ENCODE peak calls at places on chromosomes 3 and 15, in six cellular contexts. One of them, this sample, is unnamed. For H3K4me1 and H3K9me3, the result is how much of the 10 kb centered on the place peaks cover.

GRCh38 chr15:66704783-66705113 is 2.7 kb downstream of the SMAD6 start:
- DNase-seq in Karpas-422: no peak
- DNase-seq in fibroblast of lung: no peak
- DNase-seq in heart left ventricle: no peak
- DNase-seq in cardiac muscle cell: no peak
- DNase-seq in iPS DF 6.9: no peak
- DNase-seq in this sample: no peak

GRCh38 chr15:75030023-75030413 is 6.6 kb downstream of the PPCDC start:
- DNase-seq in cardiac muscle cell: no peak
- DNase-seq in heart left ventricle: no peak
- DNase-seq in fibroblast of lung: no peak
- DNase-seq in iPS DF 6.9: no peak
- DNase-seq in Karpas-422: no peak
- DNase-seq in this sample: no peak

GRCh38 chr3:127679534-127680145 is 6.9 kb downstream of the ABTB1 start:
- DNase-seq in iPS DF 6.9: no peak
- DNase-seq in cardiac muscle cell: no peak
- DNase-seq in fibroblast of lung: no peak
- DNase-seq in heart left ventricle: peak
- DNase-seq in Karpas-422: no peak
- DNase-seq in this sample: peak

GRCh38 chr3:111850481-111850880 is 8.6 kb upstream of the PHLDB2 start:
- DNase-seq in iPS DF 6.9: no peak
- DNase-seq in heart left ventricle: no peak
- DNase-seq in fibroblast of lung: peak
- DNase-seq in Karpas-422: no peak
- DNase-seq in cardiac muscle cell: no peak
- DNase-seq in this sample: no peak

GRCh38 chr3:38168988-38169363 is 3.6 kb downstream of the OXSR1 start:
- DNase-seq in fibroblast of lung: peak
- DNase-seq in heart left ventricle: no peak
- DNase-seq in cardiac muscle cell: no peak
- DNase-seq in Karpas-422: no peak
- DNase-seq in iPS DF 6.9: no peak
- DNase-seq in this sample: no peak

GRCh38 chr15:94259121-94259776 is 27.9 kb downstream of the MCTP2 start:
- DNase-seq in Karpas-422: peak
- DNase-seq in heart left ventricle: no peak
- DNase-seq in iPS DF 6.9: no peak
- DNase-seq in fibroblast of lung: no peak
- DNase-seq in cardiac muscle cell: no peak
- DNase-seq in this sample: no peak

GRCh38 chr3:114454592-114455251 is 160.9 kb downstream of the TIGIT start:
- DNase-seq in Karpas-422: no peak
- DNase-seq in fibroblast of lung: peak
- DNase-seq in heart left ventricle: no peak
- DNase-seq in cardiac muscle cell: peak
- DNase-seq in iPS DF 6.9: no peak
- DNase-seq in this sample: no peak

GRCh38 chr3:51669241-51670052 is 1.6 kb upstream of the TEX264 start:
- DNase-seq in fibroblast of lung: peak
- DNase-seq in cardiac muscle cell: peak
- DNase-seq in heart left ventricle: peak
- DNase-seq in iPS DF 6.9: peak
- DNase-seq in Karpas-422: peak
- DNase-seq in this sample: peak

GRCh38 chr3:47434849-47435248 is 40.9 kb downstream of the SCAP start:
- DNase-seq in fibroblast of lung: no peak
- DNase-seq in iPS DF 6.9: no peak
- DNase-seq in heart left ventricle: no peak
- DNase-seq in cardiac muscle cell: no peak
- DNase-seq in Karpas-422: no peak
- DNase-seq in this sample: no peak

GRCh38 chr15:74955796-74956647 is 550 bp downstream of the RPP25 start:
- DNase-seq in heart left ventricle: peak
- DNase-seq in Karpas-422: peak
- DNase-seq in iPS DF 6.9: no peak
- DNase-seq in cardiac muscle cell: peak
- DNase-seq in fibroblast of lung: peak
- DNase-seq in this sample: peak

GRCh38 chr3:177607596-177607995 is 410.3 kb upstream of the TBL1XR1 start:
- DNase-seq in iPS DF 6.9: no peak
- DNase-seq in cardiac muscle cell: no peak
- DNase-seq in heart left ventricle: no peak
- DNase-seq in Karpas-422: no peak
- DNase-seq in fibroblast of lung: no peak
- DNase-seq in this sample: no peak

GRCh38 chr3:2823016-2823415 is 287.2 kb downstream of the IL5RA start:
- DNase-seq in iPS DF 6.9: no peak
- DNase-seq in heart left ventricle: no peak
- DNase-seq in fibroblast of lung: peak
- DNase-seq in Karpas-422: no peak
- DNase-seq in cardiac muscle cell: no peak
- DNase-seq in this sample: no peak

GRCh38 chr3:114762144-114762543 is 384.9 kb downstream of the ZBTB20 start:
- DNase-seq in iPS DF 6.9: no peak
- DNase-seq in fibroblast of lung: no peak
- DNase-seq in Karpas-422: no peak
- DNase-seq in cardiac muscle cell: no peak
- DNase-seq in heart left ventricle: no peak
- DNase-seq in this sample: no peak

GRCh38 chr3:153338487-153338886 is 176.5 kb downstream of the RAP2B start:
- DNase-seq in cardiac muscle cell: no peak
- DNase-seq in iPS DF 6.9: no peak
- DNase-seq in heart left ventricle: no peak
- DNase-seq in Karpas-422: no peak
- DNase-seq in fibroblast of lung: peak
- DNase-seq in this sample: no peak

GRCh38 chr15:48802867-48803266 is 8.0 kb downstream of the CEP152 start:
- DNase-seq in cardiac muscle cell: no peak
- DNase-seq in iPS DF 6.9: no peak
- DNase-seq in Karpas-422: no peak
- DNase-seq in heart left ventricle: no peak
- DNase-seq in fibroblast of lung: peak
- DNase-seq in this sample: no peak

GRCh38 chr3:79810101-79810500 is 42.3 kb upstream of the ROBO1 start:
- DNase-seq in heart left ventricle: no peak
- DNase-seq in fibroblast of lung: no peak
- DNase-seq in cardiac muscle cell: no peak
- DNase-seq in Karpas-422: no peak
- DNase-seq in iPS DF 6.9: no peak
- DNase-seq in this sample: no peak

GRCh38 chr3:77475545-77475944 is 435.6 kb downstream of the ROBO2 start:
- DNase-seq in heart left ventricle: no peak
- DNase-seq in iPS DF 6.9: no peak
- DNase-seq in Karpas-422: peak
- DNase-seq in fibroblast of lung: no peak
- DNase-seq in cardiac muscle cell: no peak
- DNase-seq in this sample: no peak

GRCh38 chr3:167882057-167882667 is 146.6 kb downstream of the SERPINI1 start:
- DNase-seq in fibroblast of lung: peak
- DNase-seq in heart left ventricle: no peak
- DNase-seq in Karpas-422: peak
- DNase-seq in iPS DF 6.9: no peak
- DNase-seq in cardiac muscle cell: peak
- DNase-seq in this sample: no peak

GRCh38 chr3:128254066-128254590 is 100.8 kb downstream of the EEFSEC start:
- DNase-seq in cardiac muscle cell: no peak
- DNase-seq in Karpas-422: no peak
- DNase-seq in iPS DF 6.9: no peak
- DNase-seq in fibroblast of lung: no peak
- DNase-seq in heart left ventricle: no peak
- DNase-seq in this sample: no peak

GRCh38 chr3:197756704-197757103 is 7.0 kb downstream of the FYTTD1 start:
- DNase-seq in iPS DF 6.9: no peak
- DNase-seq in fibroblast of lung: no peak
- DNase-seq in cardiac muscle cell: no peak
- DNase-seq in Karpas-422: no peak
- DNase-seq in heart left ventricle: no peak
- DNase-seq in this sample: no peak

GRCh38 chr3:188214442-188214841 is 60.5 kb downstream of the LPP start:
- DNase-seq in heart left ventricle: no peak
- DNase-seq in iPS DF 6.9: no peak
- DNase-seq in cardiac muscle cell: no peak
- DNase-seq in fibroblast of lung: peak
- DNase-seq in Karpas-422: peak
- DNase-seq in this sample: no peak

GRCh38 chr3:172161390-172161789 is 122.0 kb downstream of the FNDC3B start:
- DNase-seq in iPS DF 6.9: no peak
- DNase-seq in cardiac muscle cell: no peak
- DNase-seq in fibroblast of lung: no peak
- DNase-seq in heart left ventricle: no peak
- DNase-seq in Karpas-422: no peak
- DNase-seq in this sample: no peak

GRCh38 chr15:70447927-70448698 is 315.2 kb downstream of the UACA start:
- DNase-seq in fibroblast of lung: peak
- DNase-seq in iPS DF 6.9: no peak
- DNase-seq in cardiac muscle cell: peak
- DNase-seq in heart left ventricle: peak
- DNase-seq in Karpas-422: no peak
- DNase-seq in this sample: no peak

GRCh38 chr3:46297658-46298423 is 55.6 kb downstream of the CCR3 start:
- DNase-seq in Karpas-422: no peak
- DNase-seq in heart left ventricle: no peak
- DNase-seq in fibroblast of lung: peak
- DNase-seq in cardiac muscle cell: no peak
- DNase-seq in iPS DF 6.9: no peak
- DNase-seq in this sample: no peak

GRCh38 chr3:172461530-172462138 is 13.4 kb upstream of the GHSR start:
- DNase-seq in fibroblast of lung: peak
- DNase-seq in Karpas-422: peak
- DNase-seq in iPS DF 6.9: no peak
- DNase-seq in cardiac muscle cell: peak
- DNase-seq in heart left ventricle: no peak
- DNase-seq in this sample: no peak

GRCh38 chr3:66394261-66395249 is 106.3 kb downstream of the LRIG1 start:
- DNase-seq in heart left ventricle: no peak
- DNase-seq in iPS DF 6.9: no peak
- DNase-seq in fibroblast of lung: peak
- DNase-seq in cardiac muscle cell: no peak
- DNase-seq in Karpas-422: no peak
- DNase-seq in this sample: no peak

GRCh38 chr3:119494597-119494996 is 3.8 kb upstream of the TIMMDC1 start:
- DNase-seq in iPS DF 6.9: no peak
- DNase-seq in heart left ventricle: no peak
- DNase-seq in cardiac muscle cell: no peak
- DNase-seq in fibroblast of lung: no peak
- DNase-seq in Karpas-422: peak
- DNase-seq in this sample: no peak

GRCh38 chr3:187922704-187923393 is 177.6 kb upstream of the BCL6 start:
- DNase-seq in cardiac muscle cell: no peak
- DNase-seq in iPS DF 6.9: no peak
- DNase-seq in fibroblast of lung: peak
- DNase-seq in Karpas-422: peak
- DNase-seq in heart left ventricle: no peak
- DNase-seq in this sample: no peak

GRCh38 chr3:72079369-72079872 is 294.5 kb upstream of the PROK2 start:
- DNase-seq in cardiac muscle cell: no peak
- DNase-seq in Karpas-422: peak
- DNase-seq in heart left ventricle: no peak
- DNase-seq in iPS DF 6.9: no peak
- DNase-seq in fibroblast of lung: no peak
- DNase-seq in this sample: no peak

GRCh38 chr3:141426404-141427034 is 58.2 kb downstream of the ZBTB38 start:
- DNase-seq in heart left ventricle: peak
- DNase-seq in cardiac muscle cell: peak
- DNase-seq in fibroblast of lung: peak
- DNase-seq in Karpas-422: no peak
- DNase-seq in iPS DF 6.9: no peak
- DNase-seq in this sample: peak

GRCh38 chr15:48530528-48530927 is 115.0 kb downstream of the FBN1 start:
- DNase-seq in Karpas-422: no peak
- DNase-seq in heart left ventricle: no peak
- DNase-seq in fibroblast of lung: no peak
- DNase-seq in iPS DF 6.9: no peak
- DNase-seq in cardiac muscle cell: no peak
- DNase-seq in this sample: no peak

GRCh38 chr3:149383703-149384102 is 6.3 kb upstream of the TM4SF1 start:
- DNase-seq in fibroblast of lung: no peak
- DNase-seq in iPS DF 6.9: no peak
- DNase-seq in Karpas-422: no peak
- DNase-seq in heart left ventricle: no peak
- DNase-seq in cardiac muscle cell: no peak
- DNase-seq in this sample: no peak

GRCh38 chr3:183802989-183803388 is 22.4 kb downstream of the MAP6D1 start:
- DNase-seq in iPS DF 6.9: no peak
- DNase-seq in heart left ventricle: no peak
- DNase-seq in cardiac muscle cell: no peak
- DNase-seq in fibroblast of lung: peak
- DNase-seq in Karpas-422: no peak
- DNase-seq in this sample: no peak
- H3K4me1 ChIP-seq in iPS DF 6.9: under half
- H3K4me1 ChIP-seq in heart left ventricle: under half
- H3K4me1 ChIP-seq in cardiac muscle cell: under half
- H3K4me1 ChIP-seq in fibroblast of lung: under half
- H3K4me1 ChIP-seq in Karpas-422: under half
- H3K4me1 ChIP-seq in this sample: under half

GRCh38 chr15:64225804-64226203 is 63.0 kb upstream of the PPIB start:
- DNase-seq in iPS DF 6.9: no peak
- DNase-seq in fibroblast of lung: no peak
- DNase-seq in cardiac muscle cell: no peak
- DNase-seq in Karpas-422: no peak
- DNase-seq in heart left ventricle: no peak
- DNase-seq in this sample: no peak

GRCh38 chr15:64224508-64224907 is 61.7 kb upstream of the PPIB start:
- DNase-seq in fibroblast of lung: peak
- DNase-seq in cardiac muscle cell: peak
- DNase-seq in heart left ventricle: no peak
- DNase-seq in iPS DF 6.9: no peak
- DNase-seq in Karpas-422: no peak
- DNase-seq in this sample: no peak

GRCh38 chr15:64216722-64217428 is 54.1 kb upstream of the PPIB start:
- DNase-seq in fibroblast of lung: no peak
- DNase-seq in Karpas-422: no peak
- DNase-seq in iPS DF 6.9: no peak
- DNase-seq in cardiac muscle cell: peak
- DNase-seq in heart left ventricle: no peak
- DNase-seq in this sample: no peak

GRCh38 chr15:64222573-64223361 is 59.9 kb upstream of the PPIB start:
- DNase-seq in iPS DF 6.9: no peak
- DNase-seq in cardiac muscle cell: no peak
- DNase-seq in Karpas-422: no peak
- DNase-seq in heart left ventricle: no peak
- DNase-seq in fibroblast of lung: peak
- DNase-seq in this sample: no peak
- H3K9me3 ChIP-seq in iPS DF 6.9: under half
- H3K9me3 ChIP-seq in cardiac muscle cell: under half
- H3K9me3 ChIP-seq in Karpas-422: under half
- H3K9me3 ChIP-seq in heart left ventricle: under half
- H3K9me3 ChIP-seq in fibroblast of lung: under half
- H3K9me3 ChIP-seq in this sample: under half

GRCh38 chr3:132352556-132353143 is 35.4 kb downstream of the ACP3 start:
- DNase-seq in cardiac muscle cell: peak
- DNase-seq in heart left ventricle: no peak
- DNase-seq in fibroblast of lung: peak
- DNase-seq in iPS DF 6.9: peak
- DNase-seq in Karpas-422: peak
- DNase-seq in this sample: peak
- H3K27ac ChIP-seq in cardiac muscle cell: no peak
- H3K27ac ChIP-seq in heart left ventricle: no peak
- H3K27ac ChIP-seq in fibroblast of lung: no peak
- H3K27ac ChIP-seq in iPS DF 6.9: no peak
- H3K27ac ChIP-seq in Karpas-422: no peak
- H3K27ac ChIP-seq in this sample: no peak

GRCh38 chr3:43191116-43191515 is 85.2 kb upstream of the POMGNT2 start:
- DNase-seq in fibroblast of lung: no peak
- DNase-seq in Karpas-422: no peak
- DNase-seq in iPS DF 6.9: no peak
- DNase-seq in cardiac muscle cell: no peak
- DNase-seq in heart left ventricle: no peak
- DNase-seq in this sample: no peak
- H3K4me1 ChIP-seq in fibroblast of lung: under half
- H3K4me1 ChIP-seq in Karpas-422: under half
- H3K4me1 ChIP-seq in iPS DF 6.9: under half
- H3K4me1 ChIP-seq in cardiac muscle cell: under half
- H3K4me1 ChIP-seq in heart left ventricle: under half
- H3K4me1 ChIP-seq in this sample: under half